ENCODE peak calls at places on chromosome 1, in five cellular contexts. T is sigmoid colon, W is SK-N-SH, S is body of pancreas, F is aorta. Y is an unnamed sample.

GRCh38 chr1:6171546-6172124 is 8.5 kb downstream of the CHD5 start:
- DNase-seq in T (no peak), W (peak; percentile 87), S (no peak), F (no peak), Y (no peak)

GRCh38 chr1:17826165-17826488 is 71.0 kb downstream of the ACTL8 start:
- DNase-seq in T (no peak), W (peak; percentile 83), S (peak; percentile 33), F (peak; percentile 65), Y (peak; percentile 48)

GRCh38 chr1:31759266-31760023 is 4.7 kb downstream of the ADGRB2 start:
- DNase-seq in T (no peak), W (peak; percentile 54), S (no peak), F (no peak), Y (no peak)

GRCh38 chr1:88646852-88647645 is 37.0 kb upstream of the PKN2 start:
- DNase-seq in T (no peak), W (no peak), S (no peak), F (no peak), Y (no peak)

GRCh38 chr1:211638723-211639122 is 36.7 kb downstream of the NEK2 start:
- DNase-seq in T (peak; percentile 36), W (no peak), S (no peak), F (no peak), Y (no peak)

GRCh38 chr1:154765970-154766369 is 104.1 kb downstream of the KCNN3 start:
- DNase-seq in T (peak; percentile 46), W (peak; percentile 68), S (no peak), F (peak; percentile 20), Y (peak; percentile 43)

GRCh38 chr1:22643381-22643780 is at the start of gene C1QC:
- DNase-seq in T (peak; percentile 79), W (no peak), S (peak; percentile 70), F (peak; percentile 88), Y (no peak)

GRCh38 chr1:6884652-6885153 is 99.4 kb downstream of the CAMTA1 start:
- DNase-seq in T (no peak), W (no peak), S (no peak), F (no peak), Y (no peak)

GRCh38 chr1:27423701-27424100 is 31.3 kb downstream of the GPR3 start:
- DNase-seq in T (no peak), W (no peak), S (no peak), F (no peak), Y (no peak)

GRCh38 chr1:241627453-241628329 is 12.5 kb downstream of the CHML start:
- DNase-seq in T (no peak), W (no peak), S (peak; percentile 66), F (no peak), Y (peak; percentile 85)

GRCh38 chr1:201535778-201536245 is 3.1 kb upstream of the NAV1 start:
- DNase-seq in T (peak; percentile 86), W (no peak), S (no peak), F (peak; percentile 67), Y (no peak)

GRCh38 chr1:192518700-192519099 is 56.9 kb upstream of the RGS1 start:
- DNase-seq in T (no peak), W (no peak), S (no peak), F (no peak), Y (no peak)

GRCh38 chr1:155226910-155227260 is 18.4 kb downstream of the MTX1 start:
- DNase-seq in T (no peak), W (peak; percentile 72), S (peak; percentile 42), F (peak; percentile 74), Y (peak; percentile 46)

GRCh38 chr1:41370756-41371420 is 9.7 kb downstream of the FOXO6 start:
- DNase-seq in T (no peak), W (no peak), S (no peak), F (no peak), Y (no peak)

GRCh38 chr1:53511323-53511932 is 52.2 kb downstream of the DMRTB1 start:
- DNase-seq in T (no peak), W (peak; percentile 91), S (no peak), F (peak; percentile 53), Y (no peak)

GRCh38 chr1:208205216-208206013 is 38.8 kb downstream of the PLXNA2 start:
- DNase-seq in T (no peak), W (peak; percentile 58), S (no peak), F (no peak), Y (no peak)
- H3K4me1 ChIP-seq in T (peaks cover 6% of the 10 kb centered on the region), W (peaks cover 24% of the 10 kb centered on the region), S (peaks cover 92% of the 10 kb centered on the region), F (peaks cover 12% of the 10 kb centered on the region), Y (peaks cover 10% of the 10 kb centered on the region)

GRCh38 chr1:229094476-229095311 is 176.2 kb upstream of the RAB4A start:
- DNase-seq in T (peak; percentile 58), W (no peak), S (no peak), F (no peak), Y (no peak)
- H3K27ac ChIP-seq in T (no peak overlapping the region), W (no peak overlapping the region), S (peak overlapping the region; percentile 72), F (peak overlapping the region; percentile 23), Y (no peak overlapping the region)

GRCh38 chr1:56542651-56543050 is 36.7 kb downstream of the PLPP3 start:
- DNase-seq in T (no peak), W (no peak), S (no peak), F (no peak), Y (no peak)
- H3K4me1 ChIP-seq in T (peaks cover 59% of the 10 kb centered on the region), W (peaks cover 30% of the 10 kb centered on the region), S (peaks cover 99% of the 10 kb centered on the region), F (peaks cover 9% of the 10 kb centered on the region), Y (peaks cover 9% of the 10 kb centered on the region)

DNA sequence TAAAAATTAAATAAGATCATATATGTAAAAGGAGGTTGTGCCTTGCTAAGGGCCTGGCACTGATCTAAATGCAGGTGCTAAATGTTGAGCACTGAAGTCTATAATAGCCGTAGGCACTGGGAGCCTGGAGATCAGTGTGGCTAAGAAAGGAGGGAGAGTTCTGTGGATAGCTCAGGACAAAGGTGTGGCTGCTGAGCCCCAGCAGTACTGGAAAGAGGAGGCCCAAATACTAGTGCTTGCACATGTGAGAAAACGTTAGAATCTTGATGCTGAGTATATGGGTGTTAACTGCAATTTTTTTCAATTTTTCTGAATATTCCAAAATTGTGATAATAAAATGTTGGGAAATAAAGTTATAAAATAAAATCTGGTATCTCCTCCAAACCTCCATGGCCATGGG is 62.5 kb upstream of the PTGFRN start:
- DNase-seq in T (no peak), W (no peak), S (no peak), F (no peak), Y (no peak)
- H3K27ac ChIP-seq in T (no peak overlapping the region), W (no peak overlapping the region), S (no peak overlapping the region), F (no peak overlapping the region), Y (no peak overlapping the region)

GRCh38 chr1:225881081-225882007 is 836 bp downstream of the TMEM63A start:
- DNase-seq in T (peak; percentile 80), W (peak; percentile 41), S (peak; percentile 82), F (peak; percentile 83), Y (peak; percentile 47)

GRCh38 chr1:225880636-225881035 is 1.5 kb downstream of the TMEM63A start:
- DNase-seq in T (no peak), W (no peak), S (peak; percentile 68), F (no peak), Y (no peak)

GRCh38 chr1:225882699-225883615 is 777 bp upstream of the TMEM63A start:
- DNase-seq in T (peak; percentile 81), W (peak; percentile 84), S (peak; percentile 60), F (peak; percentile 73), Y (peak; percentile 61)

GRCh38 chr1:225883616-225884265 is 1.6 kb upstream of the TMEM63A start:
- DNase-seq in T (no peak), W (no peak), S (no peak), F (no peak), Y (no peak)

GRCh38 chr1:225882008-225882698 is at the start of gene TMEM63A:
- DNase-seq in T (peak; percentile 98), W (peak; percentile 93), S (peak; percentile 95), F (peak; percentile 96), Y (peak; percentile 95)
- H3K4me1 ChIP-seq in T (peaks cover 49% of the 10 kb centered on the region), W (peaks cover 33% of the 10 kb centered on the region), S (peaks cover 63% of the 10 kb centered on the region), F (no peaks in the 10 kb centered on the region), Y (no peaks in the 10 kb centered on the region)

DNA sequence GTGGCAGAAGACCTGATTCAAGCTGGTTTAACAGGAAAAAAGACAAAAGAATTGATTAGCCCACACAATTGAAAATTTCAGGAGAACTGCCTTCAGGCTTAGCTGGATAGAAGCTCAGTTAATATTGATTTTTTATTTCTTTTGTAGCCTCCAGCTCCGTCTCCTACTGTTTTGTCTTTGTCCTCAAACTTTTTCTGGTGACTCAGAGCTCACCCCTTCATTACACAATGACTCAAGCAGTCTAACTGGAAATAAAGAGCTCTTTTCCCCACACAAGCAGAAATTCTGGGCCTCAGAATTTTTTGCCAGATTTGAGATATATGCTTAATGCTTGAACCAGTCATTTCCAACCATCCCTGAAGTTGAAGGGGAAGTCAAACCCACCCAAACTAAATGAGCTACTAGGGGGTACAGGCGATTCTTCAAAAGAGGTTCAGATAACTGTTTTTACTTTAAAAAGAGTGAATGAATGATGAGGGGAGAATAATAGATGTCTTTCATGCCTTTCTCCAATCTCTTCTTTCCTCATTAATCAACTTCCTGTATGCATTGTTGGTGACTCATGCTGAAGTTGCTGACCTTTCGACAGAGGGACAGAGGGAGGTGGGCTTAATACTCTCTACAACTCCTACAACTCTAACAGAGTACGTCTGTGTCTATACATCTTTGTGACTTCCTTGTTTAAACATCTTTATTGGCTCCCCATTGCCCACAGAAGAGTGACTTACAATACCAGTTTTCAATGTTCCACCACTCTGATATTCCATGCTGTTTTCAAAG is 6.2 kb upstream of the ACP6 start:
- DNase-seq in T (no peak), W (no peak), S (no peak), F (no peak), Y (no peak)
- H3K27ac ChIP-seq in T (no peak overlapping the region), W (no peak overlapping the region), S (no peak overlapping the region), F (no peak overlapping the region), Y (no peak overlapping the region)